ENCODE peak calls at places on chromosome 9, in five cellular contexts. F, V, B, T and X are unnamed samples.

GRCh38 chr9:123225995-123226394 is 42.4 kb downstream of the STRBP start:
- DNase-seq in F (no peak), V (peak; percentile 33), B (no peak), T (no peak), X (no peak)

GRCh38 chr9:116475201-116475600 is 211.9 kb upstream of the TRIM32 start:
- DNase-seq in F (no peak), V (no peak), B (no peak), T (no peak), X (no peak)

GRCh38 chr9:71681104-71681707 is 87.1 kb downstream of the CEMIP2 start:
- DNase-seq in F (no peak), V (no peak), B (no peak), T (no peak), X (no peak)

GRCh38 chr9:94156549-94157407 is 72.5 kb downstream of the PTPDC1 start:
- DNase-seq in F (peak; percentile 44), V (no peak), B (peak; percentile 92), T (no peak), X (peak; percentile 72)

GRCh38 chr9:72954431-72955420 is 1.9 kb upstream of the ALDH1A1 start:
- DNase-seq in F (no peak), V (no peak), B (no peak), T (no peak), X (no peak)

GRCh38 chr9:121914604-121915303 is 178.4 kb downstream of the TTLL11 start:
- DNase-seq in F (no peak), V (no peak), B (no peak), T (no peak), X (no peak)

GRCh38 chr9:91131433-91131839 is 230.3 kb downstream of the AUH start:
- DNase-seq in F (peak; percentile 31), V (peak; percentile 73), B (no peak), T (peak; percentile 61), X (no peak)

GRCh38 chr9:19286634-19287188 is 56.2 kb downstream of the DENND4C start:
- DNase-seq in F (peak; percentile 36), V (no peak), B (no peak), T (no peak), X (no peak)

GRCh38 chr9:116288658-116289057 is 135.1 kb downstream of the PAPPA start:
- DNase-seq in F (peak; percentile 25), V (peak; percentile 70), B (no peak), T (no peak), X (peak; percentile 5)

GRCh38 chr9:84703793-84704192 is 34.3 kb downstream of the NTRK2 start:
- DNase-seq in F (no peak), V (no peak), B (no peak), T (no peak), X (no peak)

GRCh38 chr9:136088939-136089696 is 6.0 kb downstream of the NACC2 start:
- DNase-seq in F (no peak), V (no peak), B (peak; percentile 28), T (no peak), X (no peak)

GRCh38 chr9:3436629-3437028 is 89.2 kb downstream of the RFX3 start:
- DNase-seq in F (no peak), V (no peak), B (no peak), T (no peak), X (no peak)

GRCh38 chr9:97548819-97549540 is 47.5 kb downstream of the TMOD1 start:
- DNase-seq in F (no peak), V (no peak), B (no peak), T (no peak), X (no peak)

GRCh38 chr9:113154936-113155335 is 4.1 kb downstream of the SLC31A2 start:
- DNase-seq in F (no peak), V (no peak), B (no peak), T (no peak), X (no peak)

GRCh38 chr9:97521576-97522333 is 20.3 kb downstream of the TMOD1 start:
- DNase-seq in F (no peak), V (no peak), B (no peak), T (no peak), X (no peak)

GRCh38 chr9:114086607-114087006 is 8.5 kb upstream of the AMBP start:
- DNase-seq in F (no peak), V (no peak), B (no peak), T (no peak), X (no peak)

GRCh38 chr9:76302947-76303550 is 91.2 kb downstream of the RFK start:
- DNase-seq in F (peak; percentile 48), V (peak; percentile 38), B (no peak), T (peak; percentile 29), X (peak; percentile 68)

GRCh38 chr9:111661150-111661801 is at the start of gene GNG10:
- DNase-seq in F (peak; percentile 78), V (peak; percentile 69), B (peak; percentile 58), T (no peak), X (peak; percentile 81)

GRCh38 chr9:5671711-5672353 is 42.9 kb downstream of the RIC1 start:
- DNase-seq in F (no peak), V (no peak), B (no peak), T (peak; percentile 78), X (no peak)

GRCh38 chr9:136346927-136347465 is 16.5 kb downstream of the DNLZ start:
- DNase-seq in F (no peak), V (no peak), B (no peak), T (no peak), X (no peak)

GRCh38 chr9:78904686-78905085 is 607.8 kb downstream of the PSAT1 start:
- DNase-seq in F (no peak), V (no peak), B (no peak), T (no peak), X (no peak)

GRCh38 chr9:128532581-128532980 is 19.8 kb upstream of the SPTAN1 start:
- DNase-seq in F (no peak), V (no peak), B (no peak), T (no peak), X (no peak)

DNA sequence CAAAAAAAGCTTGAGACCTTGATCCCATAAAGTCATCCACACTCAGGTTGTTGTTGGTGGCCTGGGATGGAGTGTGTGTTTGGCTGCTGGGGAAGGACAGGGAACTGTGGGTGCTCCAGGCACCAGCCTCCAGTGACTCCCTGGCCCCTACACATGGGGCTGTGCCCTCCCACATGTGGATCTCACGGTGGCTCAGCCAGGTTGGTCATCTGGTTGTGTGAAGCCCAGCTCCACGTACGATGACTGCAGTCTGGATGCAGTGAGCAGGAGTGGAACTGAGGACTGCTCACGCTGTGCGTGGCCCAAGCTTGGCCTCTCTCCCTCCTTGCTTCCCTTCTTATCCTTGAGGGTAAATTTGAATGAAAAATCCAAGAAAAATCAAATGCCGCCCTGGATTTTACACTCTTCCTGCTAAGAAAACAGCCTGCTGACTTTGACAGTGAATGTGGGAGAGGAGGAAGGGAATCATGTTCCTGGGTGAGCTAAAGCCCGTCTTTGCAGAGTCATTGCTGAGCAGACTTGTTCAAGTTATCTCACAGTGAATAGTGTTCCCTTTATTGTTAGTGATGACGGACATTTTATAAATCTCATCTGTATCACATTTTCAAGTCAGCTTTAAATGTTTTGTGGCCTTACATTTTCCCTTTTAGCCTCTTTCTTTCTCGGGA is 65.1 kb upstream of the CACNA1B start:
- DNase-seq in F (no peak), V (no peak), B (no peak), T (no peak), X (no peak)
- TF ChIP-seq POLR2A in F (no peak), V (no peak), B (no peak), T (no peak), X (no peak)

DNA sequence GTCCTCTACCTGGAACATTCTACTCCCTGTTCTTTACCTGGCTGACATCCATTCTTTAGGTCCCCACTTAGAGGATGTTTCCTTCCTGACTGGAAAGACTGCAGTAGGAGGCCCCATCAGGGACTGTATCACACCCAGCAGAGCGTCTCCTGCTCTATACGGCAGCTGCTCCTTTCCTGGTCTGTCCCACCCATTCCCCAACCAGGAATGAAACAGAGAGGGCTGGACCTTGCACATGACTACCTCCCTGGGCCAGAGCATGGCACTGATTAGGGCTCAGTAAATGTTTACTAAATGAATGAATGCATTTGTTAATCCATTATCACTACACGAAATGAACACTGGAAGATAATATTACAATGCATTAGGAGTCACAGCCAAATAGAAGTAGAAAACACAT is 76.4 kb downstream of the ABCA1 start:
- DNase-seq in F (no peak), V (no peak), B (no peak), T (no peak), X (no peak)
- TF ChIP-seq POLR2A in F (no peak), V (no peak), B (no peak), T (no peak), X (no peak)

DNA sequence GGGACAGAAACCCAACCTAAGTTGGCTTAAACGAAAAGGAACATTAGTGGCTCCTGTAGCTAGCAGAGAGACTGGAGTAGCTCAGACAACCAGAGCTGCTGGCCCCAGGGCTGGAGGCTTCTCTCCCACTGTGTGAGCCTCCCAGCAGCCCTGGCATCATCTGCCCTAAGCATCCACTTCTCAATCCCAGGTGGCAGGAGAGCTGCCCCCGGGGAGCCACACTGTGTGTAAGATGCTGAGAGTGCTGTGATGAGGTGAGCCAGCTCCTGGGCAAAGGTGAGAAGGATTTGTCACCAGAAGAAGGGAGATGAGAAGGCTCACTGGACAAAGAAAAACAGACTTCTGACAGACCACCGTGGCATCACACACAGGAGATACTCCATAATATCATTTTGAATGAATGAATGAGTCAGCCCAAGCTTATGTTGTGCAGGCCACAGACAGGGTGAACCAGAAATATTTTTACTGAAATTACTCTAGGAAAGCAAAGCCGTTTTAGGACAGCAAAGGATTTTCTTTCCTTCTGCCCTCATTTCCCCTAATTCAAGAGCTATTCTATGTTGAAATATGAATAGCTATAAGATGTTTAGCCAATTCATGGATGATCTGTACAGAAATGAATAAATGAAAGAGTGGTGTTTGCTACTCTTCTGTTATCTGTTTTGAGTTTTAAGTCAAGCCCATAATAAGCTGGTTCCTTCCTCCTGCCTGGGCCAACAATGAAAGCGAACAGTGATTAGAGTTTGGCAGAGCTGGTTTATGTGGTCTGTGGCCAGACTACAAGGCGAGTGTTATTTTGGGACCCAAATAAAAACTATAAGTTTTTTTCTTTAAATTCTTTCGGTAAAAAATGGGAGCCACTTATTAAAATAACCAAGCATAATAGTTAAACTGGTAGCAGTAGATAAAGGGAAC is 57.4 kb upstream of the ECM2 start:
- DNase-seq in F (no peak), V (no peak), B (no peak), T (no peak), X (no peak)
- TF ChIP-seq POLR2A in F (no peak), V (no peak), B (no peak), T (no peak), X (no peak)

DNA sequence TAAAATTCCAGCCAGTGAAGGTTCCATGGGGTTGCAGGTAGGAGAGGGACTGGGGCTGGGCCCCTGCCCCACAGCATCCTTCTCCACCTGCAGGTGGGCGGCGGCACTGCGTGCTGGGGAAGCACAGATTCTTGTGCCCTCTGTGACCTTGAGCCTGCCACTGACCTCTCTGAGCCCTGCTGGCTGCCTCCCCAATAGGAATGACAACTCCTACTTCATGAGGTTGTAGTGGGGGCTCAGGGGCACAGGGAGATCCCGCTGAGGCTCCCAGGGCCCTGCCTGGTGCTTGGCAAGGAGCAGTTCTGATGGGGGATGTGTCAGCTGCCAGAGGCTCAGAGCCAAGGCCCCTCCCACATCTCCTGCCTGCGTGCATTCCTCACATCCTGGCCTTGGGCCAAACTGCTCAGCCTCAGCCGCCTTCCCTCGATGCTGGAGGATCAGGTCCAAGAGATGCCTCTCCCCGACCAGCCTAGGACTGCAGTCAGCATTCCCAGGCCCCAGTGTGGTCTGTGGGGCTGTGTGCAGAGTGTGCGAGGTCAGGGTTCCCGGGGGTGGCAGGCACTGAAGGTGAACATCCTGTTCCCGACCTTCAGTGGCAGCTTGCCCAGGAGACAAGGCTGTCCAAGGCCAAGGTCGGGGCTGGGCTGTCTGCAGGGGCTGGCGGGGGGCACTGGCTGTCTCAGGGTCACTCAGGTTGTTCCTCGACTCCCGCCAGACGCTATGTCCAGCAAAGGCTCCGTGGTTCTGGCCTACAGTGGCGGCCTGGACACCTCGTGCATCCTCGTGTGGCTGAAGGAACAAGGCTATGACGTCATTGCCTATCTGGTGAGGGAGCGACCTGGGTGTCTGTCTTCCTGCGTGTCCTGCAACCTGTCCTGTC is 7.0 kb downstream of the ASS1 start:
- DNase-seq in F (peak; percentile 78), V (peak; percentile 43), B (peak; percentile 96), T (no peak), X (peak; percentile 87)
- TF ChIP-seq POLR2A in F (no peak), V (no peak), B (no peak), T (no peak), X (no peak)

GRCh38 chr9:92402359-92402758 is 2.0 kb downstream of the OGN start:
- DNase-seq in F (no peak), V (no peak), B (no peak), T (no peak), X (no peak)
- TF ChIP-seq POLR2A in F (no peak), V (no peak), B (no peak), T (no peak), X (no peak)